ENCODE peak calls at places on chromosomes 11 and 22, in nine cellular contexts. T, H, Z, W, Y, B, Q, G and D are unnamed samples.

GRCh38 chr11:47389577-47390072 is 11.3 kb upstream of the SPI1 start:
- DNase-seq in Y (no peak), Q (no peak), Z (no peak), B (no peak), T (peak; percentile 70), H (no peak), W (no peak), G (no peak), D (no peak)

GRCh38 chr22:45291061-45291930 is 6.5 kb downstream of the UPK3A start:
- DNase-seq in H (no peak), Z (no peak), B (no peak), T (no peak), G (no peak), Q (no peak), W (no peak), Y (no peak), D (no peak)

GRCh38 chr22:47293368-47294221 is 531.1 kb downstream of the TBC1D22A start:
- DNase-seq in Z (no peak), B (no peak), Y (no peak), G (no peak), W (no peak), H (no peak), T (no peak), Q (no peak), D (peak; percentile 20)

GRCh38 chr11:68142028-68142412 is 20.8 kb upstream of the CHKA start:
- DNase-seq in Q (no peak), B (peak; percentile 94), H (no peak), G (peak; percentile 85), W (no peak), T (no peak), Y (peak; percentile 39), Z (peak; percentile 44), D (no peak)

GRCh38 chr11:86785576-86785975 is 14.8 kb upstream of the PRSS23 start:
- DNase-seq in T (no peak), H (no peak), Y (no peak), B (no peak), G (no peak), Z (no peak), Q (no peak), W (no peak), D (no peak)

GRCh38 chr11:119101367-119101758 is 290 bp downstream of the DPAGT1 start:
- DNase-seq in Q (no peak), W (no peak), B (peak; percentile 74), Z (no peak), H (peak; percentile 21), G (no peak), T (no peak), Y (no peak), D (no peak)

GRCh38 chr11:107750313-107750712 is 38.5 kb upstream of the SLN start:
- DNase-seq in G (no peak), Y (no peak), W (no peak), T (no peak), Q (no peak), Z (no peak), H (no peak), B (no peak), D (no peak)

GRCh38 chr11:124743050-124743449 is 3.3 kb downstream of the NRGN start:
- DNase-seq in Y (no peak), H (no peak), B (no peak), T (no peak), W (no peak), Z (no peak), G (no peak), Q (no peak), D (no peak)

GRCh38 chr11:86116996-86117705 is 48.3 kb upstream of the PICALM start:
- DNase-seq in Z (no peak), T (no peak), W (no peak), Q (no peak), B (peak; percentile 30), G (no peak), Y (no peak), H (peak; percentile 70), D (no peak)

GRCh38 chr11:65932558-65932919 is 12.7 kb upstream of the TSGA10IP start:
- DNase-seq in B (peak; percentile 35), Q (no peak), Z (no peak), T (no peak), H (no peak), W (no peak), G (no peak), Y (no peak), D (no peak)

GRCh38 chr22:44876921-44877320 is 124.5 kb downstream of the ARHGAP8 start:
- DNase-seq in Y (no peak), Z (no peak), Q (no peak), G (no peak), W (no peak), B (no peak), T (peak; percentile 23), H (no peak), D (no peak)

GRCh38 chr11:18522388-18522787 is 4.4 kb downstream of the TSG101 start:
- DNase-seq in B (peak; percentile 21), H (peak; percentile 36), W (no peak), Y (no peak), Q (no peak), G (no peak), T (no peak), Z (no peak), D (no peak)

GRCh38 chr11:115422013-115422697 is 82.1 kb downstream of the CADM1 start:
- DNase-seq in W (no peak), T (no peak), Z (no peak), Y (no peak), B (no peak), G (no peak), H (no peak), Q (no peak), D (no peak)

GRCh38 chr11:45885274-45885920 is at the start of gene MAPK8IP1:
- DNase-seq in B (peak; percentile 55), Z (no peak), Y (peak; percentile 86), Q (no peak), H (peak; percentile 19), G (peak; percentile 62), T (no peak), W (no peak), D (no peak)

GRCh38 chr11:126391286-126391954 is 35.9 kb downstream of the ST3GAL4 start:
- DNase-seq in B (peak; percentile 76), Y (no peak), G (no peak), H (no peak), T (peak; percentile 35), W (no peak), Z (no peak), Q (no peak), D (no peak)

GRCh38 chr11:126390418-126390817 is 34.9 kb downstream of the ST3GAL4 start:
- DNase-seq in G (no peak), H (no peak), Z (no peak), Y (no peak), Q (no peak), W (no peak), T (no peak), B (no peak), D (no peak)

GRCh38 chr11:126393143-126393542 is 37.7 kb downstream of the ST3GAL4 start:
- DNase-seq in W (no peak), H (no peak), B (peak; percentile 41), Z (no peak), Y (no peak), T (peak; percentile 38), G (no peak), Q (no peak), D (no peak)

GRCh38 chr11:126392638-126393023 is 37.1 kb downstream of the ST3GAL4 start:
- DNase-seq in T (no peak), H (no peak), B (peak; percentile 99), W (no peak), Z (no peak), Y (no peak), G (no peak), Q (no peak), D (no peak)

GRCh38 chr11:126391970-126392637 is 36.6 kb downstream of the ST3GAL4 start:
- DNase-seq in T (peak; percentile 36), Y (no peak), W (no peak), B (peak; percentile 93), Q (no peak), H (no peak), G (no peak), Z (no peak), D (no peak)
- TF ChIP-seq CTCF in T (no peak), Y (no peak), W (no peak), B (peak; percentile 52), Q (peak; percentile 23), H (peak; percentile 6), G (peak; percentile 17), Z (no peak), D (no peak)

GRCh38 chr11:112697779-112698178 is 263.4 kb upstream of the NCAM1 start:
- DNase-seq in Y (no peak), Q (no peak), T (no peak), G (no peak), B (no peak), H (no peak), Z (no peak), W (no peak), D (no peak)
- TF ChIP-seq CTCF in Y (no peak), Q (no peak), T (no peak), G (no peak), B (no peak), H (no peak), Z (no peak), W (no peak), D (peak; percentile 63)

DNA sequence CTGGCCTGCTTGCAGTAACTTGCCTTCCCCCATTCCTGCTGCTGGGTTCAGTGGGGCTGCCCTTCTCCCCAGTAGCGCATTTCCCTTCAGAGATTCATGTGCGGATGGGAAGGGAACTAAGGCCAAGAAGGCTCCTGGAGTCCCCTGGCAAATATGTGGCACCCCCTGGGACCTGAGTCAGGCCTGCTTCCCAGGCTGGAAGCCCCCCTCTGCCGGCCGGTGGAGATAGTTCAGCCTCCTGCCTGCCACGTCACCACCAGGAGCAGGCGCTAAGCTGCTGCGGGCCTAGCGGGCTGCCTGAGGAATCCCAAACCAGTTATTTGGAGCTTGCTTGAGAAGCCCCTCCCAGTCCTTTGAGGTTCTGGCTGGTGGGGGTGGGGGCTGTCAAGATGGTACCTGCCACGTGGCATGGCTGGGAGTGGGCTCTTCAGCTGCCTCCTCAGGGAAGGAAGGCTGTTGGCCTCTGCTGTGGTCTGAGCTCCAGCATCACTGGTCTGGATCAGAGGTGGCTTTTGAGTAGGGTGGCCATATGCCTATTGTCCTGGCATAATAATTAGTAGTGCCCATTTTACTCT is 2.0 kb downstream of the SERPINH1 start:
- DNase-seq in Z (peak; percentile 34), Q (no peak), H (peak; percentile 97), Y (no peak), G (peak; percentile 34), W (peak; percentile 92), T (peak; percentile 77), B (no peak), D (peak; percentile 79)
- TF ChIP-seq CTCF in Z (no peak), Q (no peak), H (peak; percentile 73), Y (no peak), G (peak; percentile 16), W (peak; percentile 65), T (peak; percentile 42), B (no peak), D (peak; percentile 74)

GRCh38 chr11:120564573-120565301 is 53.2 kb downstream of the GRIK4 start:
- DNase-seq in Q (no peak), B (peak; percentile 81), T (no peak), W (peak; percentile 38), H (peak; percentile 56), G (no peak), Z (no peak), Y (peak; percentile 89), D (no peak)
- TF ChIP-seq CTCF in Q (no peak), B (peak; percentile 15), T (peak; percentile 15), W (peak; percentile 29), H (no peak), G (no peak), Z (no peak), Y (no peak), D (peak; percentile 30)

GRCh38 chr11:96863520-96863919 is 473.7 kb downstream of the JRKL start:
- DNase-seq in Z (no peak), W (no peak), Y (no peak), H (no peak), B (no peak), T (no peak), G (no peak), Q (no peak), D (no peak)
- TF ChIP-seq CTCF in Z (no peak), W (no peak), Y (no peak), H (no peak), B (no peak), T (no peak), G (no peak), Q (no peak), D (no peak)